ENCODE peak calls at places on chromosomes 11 and 22, in nine cellular contexts. H, K, M, B, V, F, O, Q and J are unnamed samples.

GRCh38 chr11:36672815-36673450 is 74.9 kb upstream of the RAG2 start:
- DNase-seq in H (no peak), K (no peak), M (no peak), B (peak; percentile 34), V (peak; percentile 61), F (no peak), O (peak; percentile 31), Q (peak; percentile 24), J (no peak)

GRCh38 chr11:35118906-35119305 is 20.1 kb upstream of the CD44 start:
- DNase-seq in H (no peak), K (no peak), M (no peak), B (no peak), V (no peak), F (no peak), O (no peak), Q (no peak), J (no peak)

GRCh38 chr11:124800226-124800929 is at the start of gene MSANTD2:
- DNase-seq in H (peak; percentile 73), K (peak; percentile 24), M (peak; percentile 67), B (peak; percentile 76), V (peak; percentile 75), F (peak; percentile 37), O (peak; percentile 83), Q (peak; percentile 62), J (peak; percentile 87)

GRCh38 chr11:111849631-111850030 is 21.8 kb downstream of the ALG9 start:
- DNase-seq in H (no peak), K (no peak), M (no peak), B (no peak), V (no peak), F (no peak), O (no peak), Q (no peak), J (no peak)

GRCh38 chr11:8102965-8103364 is 22.0 kb downstream of the TUB start:
- DNase-seq in H (no peak), K (no peak), M (no peak), B (no peak), V (no peak), F (no peak), O (no peak), Q (no peak), J (no peak)

GRCh38 chr22:23110922-23111527 is 30.8 kb downstream of the RSPH14 start:
- DNase-seq in H (no peak), K (no peak), M (no peak), B (peak; percentile 19), V (peak; percentile 4), F (no peak), O (peak; percentile 11), Q (no peak), J (no peak)

GRCh38 chr11:127890026-127890611 is 697.2 kb downstream of the ETS1 start:
- DNase-seq in H (no peak), K (no peak), M (no peak), B (no peak), V (peak; percentile 81), F (no peak), O (no peak), Q (peak; percentile 54), J (no peak)

GRCh38 chr11:70467196-70468085 is 69.1 kb downstream of the CTTN start:
- DNase-seq in H (peak; percentile 16), K (no peak), M (peak; percentile 30), B (peak; percentile 50), V (peak; percentile 46), F (no peak), O (peak; percentile 27), Q (peak; percentile 28), J (no peak)

GRCh38 chr11:35324183-35324582 is 95.2 kb downstream of the SLC1A2 start:
- DNase-seq in H (no peak), K (no peak), M (no peak), B (no peak), V (no peak), F (no peak), O (no peak), Q (no peak), J (no peak)

GRCh38 chr11:113404859-113405430 is 17.4 kb downstream of the ANKK1 start:
- DNase-seq in H (no peak), K (no peak), M (no peak), B (no peak), V (no peak), F (no peak), O (no peak), Q (no peak), J (no peak)

GRCh38 chr22:27880778-27881394 is 38.2 kb downstream of the PITPNB start:
- DNase-seq in H (no peak), K (no peak), M (no peak), B (no peak), V (peak; percentile 61), F (no peak), O (peak; percentile 50), Q (peak; percentile 60), J (peak; percentile 76)

GRCh38 chr11:113831314-113831713 is 44.1 kb downstream of the USP28 start:
- DNase-seq in H (no peak), K (no peak), M (no peak), B (no peak), V (no peak), F (no peak), O (no peak), Q (no peak), J (no peak)

GRCh38 chr11:69539416-69540117 is 58.1 kb downstream of the LINC01488 start:
- DNase-seq in H (no peak), K (no peak), M (no peak), B (no peak), V (no peak), F (no peak), O (no peak), Q (no peak), J (no peak)

GRCh38 chr11:130472434-130472961 is 24.1 kb downstream of the ADAMTS15 start:
- DNase-seq in H (no peak), K (no peak), M (no peak), B (no peak), V (no peak), F (no peak), O (no peak), Q (no peak), J (no peak)

GRCh38 chr11:119709638-119710346 is 19.2 kb downstream of the NECTIN1 start:
- DNase-seq in H (no peak), K (no peak), M (no peak), B (peak; percentile 4), V (peak; percentile 49), F (no peak), O (peak; percentile 20), Q (peak; percentile 26), J (no peak)

GRCh38 chr11:103803062-103803461 is 233.4 kb upstream of the DDI1 start:
- DNase-seq in H (no peak), K (no peak), M (no peak), B (no peak), V (no peak), F (no peak), O (peak; percentile 14), Q (peak; percentile 31), J (no peak)

GRCh38 chr11:86811637-86812321 is 11.4 kb downstream of the PRSS23 start:
- DNase-seq in H (no peak), K (no peak), M (no peak), B (no peak), V (peak; percentile 94), F (no peak), O (peak; percentile 74), Q (peak; percentile 65), J (no peak)